ENCODE peak calls at places on chromosomes 6 and 20, in four cellular contexts. One of them, this sample, is unnamed.
A peak's percentile ranks its signal among the peaks of the same experiment; 100 is the strongest.

GRCh38 chr6:147621280-147621679 is 112.8 kb downstream of the SAMD5 start:
- DNase-seq in COLO829: peak; percentile 9
- DNase-seq in ELF-1: no peak
- DNase-seq in HEK293T: no peak
- DNase-seq in this sample: no peak

GRCh38 chr6:134553941-134554340 is 236.0 kb upstream of the SGK1 start:
- DNase-seq in HEK293T: no peak
- DNase-seq in ELF-1: no peak
- DNase-seq in COLO829: no peak
- DNase-seq in this sample: no peak

GRCh38 chr20:20956586-20956985 is 149.6 kb downstream of the LINC00237 start:
- DNase-seq in ELF-1: no peak
- DNase-seq in HEK293T: no peak
- DNase-seq in COLO829: no peak
- DNase-seq in this sample: no peak

GRCh38 chr6:123925360-123925759 is 121.7 kb downstream of the NKAIN2 start:
- DNase-seq in ELF-1: no peak
- DNase-seq in COLO829: no peak
- DNase-seq in HEK293T: no peak
- DNase-seq in this sample: no peak

GRCh38 chr20:5524886-5525285 is 208.1 kb upstream of the PROKR2 start:
- DNase-seq in COLO829: no peak
- DNase-seq in ELF-1: no peak
- DNase-seq in HEK293T: no peak
- DNase-seq in this sample: no peak

GRCh38 chr20:57243480-57244220 is 22.8 kb downstream of the BMP7 start:
- DNase-seq in COLO829: no peak
- DNase-seq in ELF-1: no peak
- DNase-seq in HEK293T: no peak
- DNase-seq in this sample: no peak

GRCh38 chr6:156617376-156617775 is 159.8 kb upstream of the ARID1B start:
- DNase-seq in COLO829: no peak
- DNase-seq in HEK293T: peak; percentile 69
- DNase-seq in ELF-1: no peak
- DNase-seq in this sample: no peak

GRCh38 chr6:47420394-47421371 is 56.9 kb upstream of the CD2AP start:
- DNase-seq in COLO829: peak; percentile 37
- DNase-seq in HEK293T: no peak
- DNase-seq in ELF-1: no peak
- DNase-seq in this sample: no peak